ENCODE peak calls at places on chromosome 14, in ten cellular contexts. One of them, this sample, is unnamed.

GRCh38 chr14:92553456-92553855 is 39.9 kb downstream of the RIN3 start:
- DNase-seq in IMR-90: peak
- DNase-seq in OCI-LY7: no peak
- DNase-seq in GM23338: peak
- DNase-seq in GM12878: no peak
- DNase-seq in MM.1S: no peak
- DNase-seq in HepG2: no peak
- DNase-seq in mesenchymal stem cell: peak
- DNase-seq in fibroblast of lung: peak
- DNase-seq in H9: no peak
- DNase-seq in this sample: peak

GRCh38 chr14:69532561-69533335 is 41.9 kb downstream of the CCDC177 start:
- DNase-seq in HepG2: no peak
- DNase-seq in fibroblast of lung: no peak
- DNase-seq in OCI-LY7: no peak
- DNase-seq in H9: no peak
- DNase-seq in IMR-90: no peak
- DNase-seq in mesenchymal stem cell: no peak
- DNase-seq in MM.1S: no peak
- DNase-seq in GM12878: no peak
- DNase-seq in GM23338: no peak
- DNase-seq in this sample: peak

GRCh38 chr14:33056213-33056612 is 117.5 kb downstream of the NPAS3 start:
- DNase-seq in mesenchymal stem cell: no peak
- DNase-seq in OCI-LY7: no peak
- DNase-seq in GM12878: no peak
- DNase-seq in H9: no peak
- DNase-seq in GM23338: no peak
- DNase-seq in HepG2: no peak
- DNase-seq in IMR-90: no peak
- DNase-seq in MM.1S: no peak
- DNase-seq in fibroblast of lung: no peak
- DNase-seq in this sample: no peak

GRCh38 chr14:77094672-77095284 is 3.3 kb upstream of the CIPC start:
- DNase-seq in fibroblast of lung: peak
- DNase-seq in IMR-90: peak
- DNase-seq in mesenchymal stem cell: peak
- DNase-seq in MM.1S: peak
- DNase-seq in HepG2: peak
- DNase-seq in GM23338: peak
- DNase-seq in GM12878: no peak
- DNase-seq in OCI-LY7: peak
- DNase-seq in H9: peak
- DNase-seq in this sample: peak

GRCh38 chr14:80275208-80275850 is 64.0 kb upstream of the DIO2 start:
- DNase-seq in GM12878: no peak
- DNase-seq in fibroblast of lung: peak
- DNase-seq in H9: no peak
- DNase-seq in HepG2: no peak
- DNase-seq in MM.1S: no peak
- DNase-seq in OCI-LY7: no peak
- DNase-seq in IMR-90: peak
- DNase-seq in mesenchymal stem cell: peak
- DNase-seq in GM23338: no peak
- DNase-seq in this sample: no peak

GRCh38 chr14:94598816-94599655 is 13.2 kb upstream of the SERPINA3 start:
- DNase-seq in IMR-90: peak
- DNase-seq in HepG2: peak
- DNase-seq in H9: peak
- DNase-seq in GM23338: peak
- DNase-seq in MM.1S: no peak
- DNase-seq in OCI-LY7: no peak
- DNase-seq in mesenchymal stem cell: peak
- DNase-seq in GM12878: no peak
- DNase-seq in fibroblast of lung: peak
- DNase-seq in this sample: peak

GRCh38 chr14:100836053-100836805 is 10.3 kb downstream of the MEG3 start:
- DNase-seq in HepG2: no peak
- DNase-seq in MM.1S: no peak
- DNase-seq in OCI-LY7: no peak
- DNase-seq in fibroblast of lung: no peak
- DNase-seq in GM12878: no peak
- DNase-seq in mesenchymal stem cell: no peak
- DNase-seq in GM23338: no peak
- DNase-seq in H9: no peak
- DNase-seq in IMR-90: no peak
- DNase-seq in this sample: no peak

GRCh38 chr14:101248840-101249675 is 312.2 kb upstream of the DIO3 start:
- DNase-seq in H9: no peak
- DNase-seq in HepG2: no peak
- DNase-seq in MM.1S: no peak
- DNase-seq in GM12878: no peak
- DNase-seq in IMR-90: no peak
- DNase-seq in fibroblast of lung: no peak
- DNase-seq in OCI-LY7: no peak
- DNase-seq in mesenchymal stem cell: no peak
- DNase-seq in GM23338: no peak
- DNase-seq in this sample: no peak

GRCh38 chr14:96423012-96423411 is 31.1 kb downstream of the AK7 start:
- DNase-seq in HepG2: no peak
- DNase-seq in IMR-90: no peak
- DNase-seq in MM.1S: no peak
- DNase-seq in GM23338: no peak
- DNase-seq in mesenchymal stem cell: no peak
- DNase-seq in fibroblast of lung: no peak
- DNase-seq in GM12878: no peak
- DNase-seq in H9: no peak
- DNase-seq in OCI-LY7: no peak
- DNase-seq in this sample: peak

GRCh38 chr14:96423446-96424103 is 31.6 kb downstream of the AK7 start:
- DNase-seq in OCI-LY7: no peak
- DNase-seq in MM.1S: no peak
- DNase-seq in H9: no peak
- DNase-seq in fibroblast of lung: no peak
- DNase-seq in IMR-90: no peak
- DNase-seq in GM23338: no peak
- DNase-seq in HepG2: no peak
- DNase-seq in mesenchymal stem cell: no peak
- DNase-seq in GM12878: no peak
- DNase-seq in this sample: no peak

GRCh38 chr14:96421236-96421635 is 29.3 kb downstream of the AK7 start:
- DNase-seq in IMR-90: peak
- DNase-seq in mesenchymal stem cell: peak
- DNase-seq in HepG2: no peak
- DNase-seq in MM.1S: no peak
- DNase-seq in GM12878: no peak
- DNase-seq in fibroblast of lung: no peak
- DNase-seq in GM23338: no peak
- DNase-seq in H9: no peak
- DNase-seq in OCI-LY7: no peak
- DNase-seq in this sample: no peak

DNA sequence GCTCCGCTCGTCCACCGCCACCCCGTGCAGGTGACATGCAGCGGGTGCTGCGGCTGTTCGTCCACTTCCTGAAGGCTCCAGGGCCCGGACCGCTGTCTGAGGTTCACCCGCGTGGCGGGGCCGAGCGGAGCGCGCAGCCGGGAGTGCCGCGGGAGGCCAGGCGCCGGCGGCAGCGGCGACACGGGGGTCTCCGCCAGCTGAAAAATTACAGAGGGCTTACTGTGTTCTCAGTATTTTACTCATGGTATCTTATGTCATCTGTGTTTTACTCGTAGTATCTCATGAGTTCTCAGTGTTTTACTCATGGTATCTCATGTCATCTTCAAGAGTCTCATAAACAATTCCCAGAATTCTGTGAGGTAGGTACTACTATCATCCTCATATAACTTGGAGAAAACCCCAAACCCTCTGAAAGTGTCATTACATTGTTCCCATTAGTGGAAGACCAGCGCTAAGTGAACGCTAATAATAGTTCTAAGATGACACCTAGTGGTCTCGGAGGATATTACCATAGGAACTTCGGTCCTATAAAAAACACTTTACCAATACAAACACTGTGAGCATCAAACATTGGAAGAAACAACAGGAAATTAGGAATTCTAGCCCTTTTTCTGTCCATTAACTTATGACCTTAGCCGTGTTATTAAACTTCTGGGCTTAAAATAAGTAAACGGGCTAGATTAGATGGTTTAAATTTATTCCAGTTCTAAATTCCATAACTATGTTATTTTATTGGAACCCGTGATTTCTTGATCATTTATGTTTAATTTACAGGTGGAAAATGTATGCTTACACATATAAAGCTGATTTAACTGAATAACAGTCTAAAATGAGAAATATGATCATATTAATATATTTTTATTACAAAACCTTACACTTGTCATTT is 32.4 kb downstream of the AK7 start:
- DNase-seq in OCI-LY7: peak
- DNase-seq in IMR-90: peak
- DNase-seq in mesenchymal stem cell: peak
- DNase-seq in GM23338: peak
- DNase-seq in GM12878: peak
- DNase-seq in HepG2: peak
- DNase-seq in H9: no peak
- DNase-seq in MM.1S: peak
- DNase-seq in fibroblast of lung: peak
- DNase-seq in this sample: peak
- H2AFZ ChIP-seq in OCI-LY7: peak
- H2AFZ ChIP-seq in IMR-90: peak
- H2AFZ ChIP-seq in mesenchymal stem cell: peak
- H2AFZ ChIP-seq in GM23338: no peak
- H2AFZ ChIP-seq in GM12878: peak
- H2AFZ ChIP-seq in HepG2: no peak
- H2AFZ ChIP-seq in H9: no peak
- H2AFZ ChIP-seq in MM.1S: peak
- H2AFZ ChIP-seq in fibroblast of lung: peak
- H2AFZ ChIP-seq in this sample: no peak

DNA sequence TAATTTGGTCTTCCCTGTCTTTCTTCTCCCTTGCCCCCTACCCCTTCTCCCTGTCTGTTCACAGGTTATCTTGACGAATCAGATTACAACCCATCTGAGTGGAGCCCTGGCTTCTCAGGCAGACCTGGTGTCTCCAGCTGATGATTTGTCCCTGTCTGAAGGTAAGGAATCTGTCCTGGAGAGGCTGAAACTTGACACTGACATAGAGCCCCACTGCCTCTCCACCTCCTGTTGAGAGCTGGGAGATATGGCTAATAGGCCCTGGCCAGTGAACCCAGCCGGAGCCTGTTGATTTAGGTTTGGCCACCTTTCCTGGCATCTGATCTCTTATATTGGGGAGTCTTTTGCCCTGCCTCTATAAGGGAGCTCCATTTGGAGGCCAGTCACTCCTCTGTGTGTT is 472.2 kb downstream of the RAD51B start:
- DNase-seq in H9: peak
- DNase-seq in MM.1S: no peak
- DNase-seq in fibroblast of lung: no peak
- DNase-seq in IMR-90: no peak
- DNase-seq in HepG2: peak
- DNase-seq in mesenchymal stem cell: no peak
- DNase-seq in GM12878: no peak
- DNase-seq in OCI-LY7: no peak
- DNase-seq in GM23338: peak
- DNase-seq in this sample: no peak
- H2AFZ ChIP-seq in H9: no peak
- H2AFZ ChIP-seq in MM.1S: no peak
- H2AFZ ChIP-seq in fibroblast of lung: no peak
- H2AFZ ChIP-seq in IMR-90: no peak
- H2AFZ ChIP-seq in HepG2: no peak
- H2AFZ ChIP-seq in mesenchymal stem cell: no peak
- H2AFZ ChIP-seq in GM12878: no peak
- H2AFZ ChIP-seq in OCI-LY7: peak
- H2AFZ ChIP-seq in GM23338: no peak
- H2AFZ ChIP-seq in this sample: no peak

GRCh38 chr14:23933706-23934105 is 19.9 kb upstream of the DHRS4 start:
- DNase-seq in MM.1S: no peak
- DNase-seq in mesenchymal stem cell: no peak
- DNase-seq in GM12878: no peak
- DNase-seq in IMR-90: no peak
- DNase-seq in HepG2: no peak
- DNase-seq in GM23338: no peak
- DNase-seq in H9: no peak
- DNase-seq in fibroblast of lung: no peak
- DNase-seq in OCI-LY7: no peak
- DNase-seq in this sample: no peak

GRCh38 chr14:23931705-23932314 is 21.8 kb upstream of the DHRS4 start:
- DNase-seq in mesenchymal stem cell: no peak
- DNase-seq in HepG2: no peak
- DNase-seq in H9: no peak
- DNase-seq in GM23338: no peak
- DNase-seq in GM12878: no peak
- DNase-seq in fibroblast of lung: no peak
- DNase-seq in MM.1S: no peak
- DNase-seq in IMR-90: no peak
- DNase-seq in OCI-LY7: no peak
- DNase-seq in this sample: no peak

GRCh38 chr14:23935158-23935557 is 18.4 kb upstream of the DHRS4 start:
- DNase-seq in OCI-LY7: no peak
- DNase-seq in MM.1S: no peak
- DNase-seq in GM23338: no peak
- DNase-seq in H9: no peak
- DNase-seq in fibroblast of lung: no peak
- DNase-seq in GM12878: no peak
- DNase-seq in IMR-90: no peak
- DNase-seq in HepG2: no peak
- DNase-seq in mesenchymal stem cell: no peak
- DNase-seq in this sample: no peak

GRCh38 chr14:23932639-23933038 is 20.9 kb upstream of the DHRS4 start:
- DNase-seq in HepG2: no peak
- DNase-seq in MM.1S: no peak
- DNase-seq in IMR-90: no peak
- DNase-seq in mesenchymal stem cell: no peak
- DNase-seq in H9: no peak
- DNase-seq in fibroblast of lung: no peak
- DNase-seq in GM23338: no peak
- DNase-seq in OCI-LY7: no peak
- DNase-seq in GM12878: no peak
- DNase-seq in this sample: no peak

DNA sequence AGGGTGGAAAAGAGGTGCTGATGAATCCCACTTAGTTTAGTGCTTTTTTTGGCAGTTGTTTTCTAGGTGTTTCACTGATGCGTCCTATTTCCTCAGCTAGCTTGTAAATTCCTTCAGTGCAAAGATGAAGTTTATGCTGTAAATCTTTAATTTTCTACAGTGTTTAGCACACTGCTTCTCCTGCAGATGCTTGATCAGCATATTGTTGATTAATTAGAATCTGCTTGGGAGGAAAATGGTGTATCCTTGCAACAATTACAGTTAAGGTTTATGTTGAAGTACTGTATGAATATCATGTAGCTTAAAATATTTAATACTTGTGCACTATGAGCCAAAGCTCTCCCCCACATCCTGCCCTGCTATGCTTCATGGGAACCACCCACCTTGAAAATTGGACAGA is 20.5 kb upstream of the DHRS4 start:
- DNase-seq in HepG2: no peak
- DNase-seq in GM12878: no peak
- DNase-seq in mesenchymal stem cell: no peak
- DNase-seq in GM23338: no peak
- DNase-seq in MM.1S: no peak
- DNase-seq in H9: no peak
- DNase-seq in fibroblast of lung: no peak
- DNase-seq in OCI-LY7: no peak
- DNase-seq in IMR-90: no peak
- DNase-seq in this sample: no peak
- H2AFZ ChIP-seq in HepG2: no peak
- H2AFZ ChIP-seq in GM12878: no peak
- H2AFZ ChIP-seq in mesenchymal stem cell: no peak
- H2AFZ ChIP-seq in GM23338: no peak
- H2AFZ ChIP-seq in MM.1S: no peak
- H2AFZ ChIP-seq in H9: no peak
- H2AFZ ChIP-seq in fibroblast of lung: no peak
- H2AFZ ChIP-seq in OCI-LY7: no peak
- H2AFZ ChIP-seq in IMR-90: no peak
- H2AFZ ChIP-seq in this sample: no peak

GRCh38 chr14:102344485-102344884 is 18.2 kb downstream of the CINP start:
- DNase-seq in H9: no peak
- DNase-seq in IMR-90: no peak
- DNase-seq in OCI-LY7: no peak
- DNase-seq in GM12878: no peak
- DNase-seq in HepG2: no peak
- DNase-seq in MM.1S: no peak
- DNase-seq in mesenchymal stem cell: no peak
- DNase-seq in fibroblast of lung: no peak
- DNase-seq in GM23338: no peak
- DNase-seq in this sample: no peak
- H2AFZ ChIP-seq in H9: no peak
- H2AFZ ChIP-seq in IMR-90: no peak
- H2AFZ ChIP-seq in OCI-LY7: no peak
- H2AFZ ChIP-seq in GM12878: no peak
- H2AFZ ChIP-seq in HepG2: no peak
- H2AFZ ChIP-seq in MM.1S: no peak
- H2AFZ ChIP-seq in mesenchymal stem cell: no peak
- H2AFZ ChIP-seq in fibroblast of lung: no peak
- H2AFZ ChIP-seq in GM23338: no peak
- H2AFZ ChIP-seq in this sample: no peak

This sample was measured in hepatocyte.